ENCODE peak calls at places on chromosomes 7 and 10, in nine cellular contexts. T, E, G, S, V, I, J, O and X are unnamed samples.

GRCh38 chr7:22173884-22174573 is 182.9 kb downstream of the RAPGEF5 start:
- DNase-seq in I (no peak), T (no peak), J (no peak), O (peak; percentile 70), V (no peak), S (peak; percentile 32), G (no peak), E (peak; percentile 37), X (peak; percentile 47)

GRCh38 chr10:34513636-34514035 is 301.5 kb downstream of the PARD3 start:
- DNase-seq in V (no peak), S (no peak), J (no peak), G (no peak), T (no peak), O (no peak), E (no peak), I (no peak), X (no peak)

GRCh38 chr7:25356534-25357151 is 128.4 kb upstream of the NPVF start:
- DNase-seq in S (no peak), T (no peak), E (no peak), I (no peak), O (no peak), V (no peak), G (no peak), J (no peak), X (no peak)

GRCh38 chr10:79322616-79323566 is 24.4 kb upstream of the PPIF start:
- DNase-seq in S (peak; percentile 41), J (no peak), E (peak; percentile 82), I (peak; percentile 61), O (peak; percentile 82), V (no peak), G (peak; percentile 92), T (no peak), X (peak; percentile 89)

GRCh38 chr10:24440817-24441790 is 232.2 kb downstream of the KIAA1217 start:
- DNase-seq in I (no peak), O (no peak), T (no peak), J (no peak), S (no peak), G (peak; percentile 89), V (no peak), E (no peak), X (no peak)

GRCh38 chr10:21238717-21239116 is 286.8 kb downstream of the SKIDA1 start:
- DNase-seq in E (no peak), I (no peak), V (peak; percentile 13), J (no peak), G (no peak), O (no peak), T (no peak), S (no peak), X (no peak)

GRCh38 chr7:159088016-159088865 is 56.4 kb downstream of the VIPR2 start:
- DNase-seq in J (no peak), V (no peak), T (peak; percentile 35), I (no peak), G (no peak), O (no peak), E (no peak), S (no peak), X (no peak)

GRCh38 chr10:95660283-95660682 is 3.8 kb upstream of the ALDH18A1 start:
- DNase-seq in I (no peak), O (no peak), S (no peak), J (no peak), V (no peak), G (peak; percentile 29), E (peak; percentile 28), T (no peak), X (no peak)

GRCh38 chr10:98253499-98253898 is 14.5 kb downstream of the LOXL4 start:
- DNase-seq in O (no peak), V (no peak), J (no peak), E (no peak), I (no peak), T (no peak), G (no peak), S (no peak), X (no peak)

GRCh38 chr10:90642136-90642535 is 215.7 kb downstream of the HTR7 start:
- DNase-seq in V (no peak), E (peak; percentile 2), T (no peak), O (no peak), J (no peak), G (peak; percentile 67), I (no peak), S (no peak), X (no peak)

GRCh38 chr10:24721254-24722106 is 2.2 kb downstream of the ARHGAP21 start:
- DNase-seq in O (no peak), T (peak; percentile 84), V (peak; percentile 45), E (peak; percentile 43), S (no peak), I (peak; percentile 65), J (peak; percentile 20), G (no peak), X (no peak)

GRCh38 chr7:105876964-105877601 is 684 bp upstream of the ATXN7L1 start:
- DNase-seq in G (peak; percentile 11), I (peak; percentile 80), T (no peak), E (peak; percentile 29), O (no peak), V (peak; percentile 68), J (peak; percentile 32), S (peak; percentile 29), X (no peak)
- TF ChIP-seq CTCF in G (no peak), I (no peak), T (no peak), E (peak; percentile 22), O (no peak), V (no peak), J (no peak), S (no peak), X (peak; percentile 45)

DNA sequence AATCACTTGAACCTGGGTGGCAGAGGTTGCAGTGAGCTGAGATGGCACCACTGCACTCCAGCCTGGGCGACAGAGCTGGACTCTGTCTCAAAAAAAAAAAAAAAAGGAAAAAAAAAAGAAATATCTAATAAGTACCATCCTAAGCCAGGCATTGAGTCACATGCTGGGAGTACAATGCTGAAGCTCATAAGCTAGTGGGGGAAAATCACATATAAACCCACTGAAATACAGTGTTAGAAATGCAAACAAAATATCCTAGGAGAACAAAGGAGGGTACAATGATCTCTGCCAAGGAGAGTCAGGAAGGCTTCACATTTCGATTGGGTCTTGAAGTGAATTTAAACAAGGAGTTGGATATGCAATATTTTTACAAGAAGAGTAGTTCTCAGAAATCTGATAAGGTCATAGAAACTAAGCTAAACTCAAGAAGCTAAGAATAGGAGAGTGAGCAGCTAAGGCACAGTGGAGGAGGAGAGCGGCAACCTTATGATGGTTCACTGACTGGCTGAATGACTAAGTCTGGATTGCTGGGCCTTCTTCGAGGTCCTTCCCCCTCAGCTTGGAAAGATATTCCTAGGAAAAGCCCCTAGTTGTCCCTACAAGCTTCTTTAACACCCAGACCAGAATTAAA is 115.5 kb downstream of the PHTF2 start:
- DNase-seq in I (no peak), J (no peak), E (no peak), T (no peak), G (peak; percentile 57), S (no peak), O (no peak), V (no peak), X (no peak)
- TF ChIP-seq CTCF in I (no peak), J (no peak), E (no peak), T (no peak), G (no peak), S (no peak), O (no peak), V (no peak), X (no peak)

GRCh38 chr7:12066561-12066960 is 144.5 kb upstream of the TMEM106B start:
- DNase-seq in E (peak; percentile 71), G (no peak), I (no peak), V (peak; percentile 45), J (no peak), S (no peak), T (no peak), O (no peak), X (no peak)

GRCh38 chr7:12066004-12066403 is 145.1 kb upstream of the TMEM106B start:
- DNase-seq in T (no peak), G (no peak), E (peak; percentile 76), S (no peak), J (no peak), V (peak; percentile 17), I (no peak), O (no peak), X (no peak)

GRCh38 chr7:12064716-12065115 is 146.4 kb upstream of the TMEM106B start:
- DNase-seq in J (no peak), I (no peak), O (no peak), E (no peak), S (no peak), G (no peak), V (no peak), T (no peak), X (no peak)

GRCh38 chr7:12056977-12057376 is 154.1 kb upstream of the TMEM106B start:
- DNase-seq in I (no peak), S (no peak), O (no peak), E (no peak), T (no peak), V (no peak), G (no peak), J (no peak), X (no peak)

GRCh38 chr7:12062062-12062461 is 149.0 kb upstream of the TMEM106B start:
- DNase-seq in E (no peak), J (no peak), T (no peak), V (peak; percentile 10), S (no peak), O (peak; percentile 8), I (no peak), G (no peak), X (no peak)
- TF ChIP-seq CTCF in E (no peak), J (no peak), T (no peak), V (no peak), S (peak; percentile 15), O (peak; percentile 36), I (peak; percentile 16), G (peak; percentile 38), X (peak; percentile 27)

GRCh38 chr7:1922870-1923236 is 252.8 kb downstream of the ELFN1 start:
- DNase-seq in E (no peak), O (no peak), G (no peak), S (no peak), V (no peak), I (no peak), T (no peak), J (no peak), X (no peak)
- TF ChIP-seq CTCF in E (peak; percentile 5), O (no peak), G (peak; percentile 21), S (no peak), V (no peak), I (no peak), T (no peak), J (no peak), X (peak; percentile 10)

DNA sequence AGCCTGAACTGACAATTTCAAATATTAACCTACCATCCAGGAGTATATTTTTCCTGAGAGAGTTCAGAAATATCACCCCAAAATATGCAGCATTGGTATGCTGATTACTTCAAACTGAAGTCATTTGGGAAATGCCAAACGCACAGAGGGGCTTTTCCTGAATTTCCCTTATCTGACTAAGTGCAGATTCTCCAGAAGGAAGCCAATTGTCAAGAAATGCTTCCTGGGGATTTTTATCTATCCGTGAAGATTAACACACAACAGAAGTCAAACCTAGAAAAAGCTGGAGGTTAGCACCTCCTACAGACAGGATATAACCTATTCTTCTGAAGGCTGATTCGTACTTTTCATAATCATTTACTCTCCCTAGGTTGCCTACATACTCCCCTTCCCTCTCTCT is 91.0 kb downstream of the AKR1D1 start:
- DNase-seq in E (no peak), O (no peak), G (no peak), S (no peak), J (no peak), V (no peak), T (no peak), I (no peak), X (no peak)
- TF ChIP-seq CTCF in E (no peak), O (no peak), G (no peak), S (no peak), J (no peak), V (no peak), T (no peak), I (no peak), X (no peak)